ENCODE peak calls at places on chromosomes 2 and 18, in seven cellular contexts. C is adrenal gland, T is mesendoderm, E is ovary, X is HepG2, U is trophoblast cell, G is Panc1. V is an unnamed sample.

GRCh38 chr2:113195923-113196501 is 22.2 kb downstream of the PSD4 start:
- DNase-seq in U (no peak), C (no peak), G (no peak), X (no peak), T (no peak), E (no peak), V (no peak)

GRCh38 chr18:58671941-58672565 is 788 bp downstream of the MALT1 start:
- DNase-seq in C (peak; percentile 8), X (no peak), T (peak; percentile 54), E (no peak), U (peak; percentile 16), G (no peak), V (no peak)

GRCh38 chr18:10006261-10006903 is 92.6 kb downstream of the VAPA start:
- DNase-seq in G (no peak), U (no peak), E (no peak), C (peak; percentile 16), T (peak; percentile 23), X (no peak), V (no peak)

GRCh38 chr2:204010611-204011560 is 74.3 kb downstream of the ICOS start:
- DNase-seq in G (no peak), T (no peak), C (no peak), X (no peak), E (no peak), U (no peak), V (no peak)

GRCh38 chr18:78689606-78690005 is 290.0 kb upstream of the SALL3 start:
- DNase-seq in C (no peak), E (no peak), X (no peak), T (no peak), G (no peak), U (no peak), V (no peak)

GRCh38 chr18:48316177-48316576 is 93.0 kb downstream of the ZBTB7C start:
- DNase-seq in T (no peak), G (no peak), E (no peak), C (no peak), U (no peak), X (no peak), V (no peak)

GRCh38 chr2:177900091-177900490 is 172.5 kb downstream of the PDE11A start:
- DNase-seq in G (no peak), X (no peak), T (no peak), E (no peak), C (no peak), U (no peak), V (no peak)

GRCh38 chr2:152418688-152419087 is 83.7 kb downstream of the FMNL2 start:
- DNase-seq in X (no peak), U (no peak), C (peak; percentile 36), G (no peak), T (no peak), E (no peak), V (no peak)

GRCh38 chr2:218755198-218755566 is 26.8 kb upstream of the CYP27A1 start:
- DNase-seq in G (no peak), T (no peak), U (no peak), E (no peak), C (no peak), X (peak; percentile 83), V (no peak)

GRCh38 chr18:45166341-45167108 is 448.8 kb upstream of the SLC14A2 start:
- DNase-seq in G (no peak), C (no peak), E (peak; percentile 17), T (no peak), U (peak; percentile 68), X (no peak), V (no peak)

GRCh38 chr2:15521782-15522181 is 39.4 kb downstream of the NBAS start:
- DNase-seq in X (peak; percentile 9), C (no peak), T (no peak), E (no peak), G (no peak), U (no peak), V (no peak)

GRCh38 chr18:54254265-54254758 is 15.0 kb upstream of the POLI start:
- DNase-seq in G (no peak), X (peak; percentile 98), T (no peak), C (no peak), E (no peak), U (peak; percentile 90), V (no peak)

GRCh38 chr2:191347154-191347553 is 102.0 kb downstream of the MYO1B start:
- DNase-seq in E (no peak), C (no peak), X (no peak), U (no peak), T (no peak), G (no peak), V (no peak)

GRCh38 chr2:201357216-201357615 is at the start of gene FLACC1:
- DNase-seq in E (no peak), C (peak; percentile 82), G (no peak), X (peak; percentile 56), U (peak; percentile 47), T (peak; percentile 97), V (no peak)

GRCh38 chr18:33928226-33928625 is 296.5 kb downstream of the NOL4 start:
- DNase-seq in E (no peak), X (no peak), T (no peak), C (no peak), U (no peak), G (no peak), V (no peak)

GRCh38 chr18:13241083-13241892 is 22.7 kb downstream of the LDLRAD4 start:
- DNase-seq in X (no peak), U (no peak), C (no peak), T (no peak), G (no peak), E (no peak), V (no peak)

GRCh38 chr2:80288576-80288975 is 16.0 kb downstream of the LRRTM1 start:
- DNase-seq in X (no peak), E (no peak), G (no peak), T (peak; percentile 7), U (no peak), C (no peak), V (no peak)

GRCh38 chr2:240460243-240460630 is 24.8 kb downstream of the GPC1 start:
- DNase-seq in E (no peak), T (no peak), U (no peak), X (no peak), G (no peak), C (no peak), V (no peak)

GRCh38 chr18:74589021-74589420 is 8.6 kb upstream of the ZNF407 start:
- DNase-seq in X (no peak), C (peak; percentile 13), U (no peak), T (no peak), E (no peak), G (no peak), V (no peak)

GRCh38 chr2:145674705-145675104 is 1154.8 kb upstream of the ZEB2 start:
- DNase-seq in E (no peak), C (no peak), T (no peak), U (no peak), G (no peak), X (no peak), V (no peak)

GRCh38 chr2:135782231-135782630 is 40.6 kb downstream of the UBXN4 start:
- DNase-seq in T (no peak), X (no peak), G (no peak), C (no peak), E (no peak), U (no peak), V (no peak)

GRCh38 chr2:235460548-235461047 is 33.2 kb upstream of the AGAP1 start:
- DNase-seq in G (no peak), E (no peak), X (no peak), T (peak; percentile 39), C (no peak), U (no peak), V (no peak)

GRCh38 chr2:86360781-86361180 is 23.4 kb upstream of the REEP1 start:
- DNase-seq in X (no peak), U (no peak), T (peak; percentile 74), G (no peak), C (no peak), E (no peak), V (no peak)

GRCh38 chr18:77157312-77157711 is 24.7 kb upstream of the MBP start:
- DNase-seq in X (no peak), G (no peak), T (no peak), E (no peak), U (no peak), C (no peak), V (no peak)

GRCh38 chr2:73986085-73986680 is 1.5 kb downstream of the TET3 start:
- DNase-seq in E (no peak), U (no peak), G (no peak), T (no peak), X (no peak), C (no peak), V (peak; percentile 26)
- H3K4me1 ChIP-seq in E (peaks cover 16% of the 10 kb centered on the region), U (peaks cover 43% of the 10 kb centered on the region), G (peaks cover 53% of the 10 kb centered on the region), T (peaks cover 22% of the 10 kb centered on the region), X (peaks cover 79% of the 10 kb centered on the region), C (peaks cover 12% of the 10 kb centered on the region), V (peaks cover 73% of the 10 kb centered on the region)

DNA sequence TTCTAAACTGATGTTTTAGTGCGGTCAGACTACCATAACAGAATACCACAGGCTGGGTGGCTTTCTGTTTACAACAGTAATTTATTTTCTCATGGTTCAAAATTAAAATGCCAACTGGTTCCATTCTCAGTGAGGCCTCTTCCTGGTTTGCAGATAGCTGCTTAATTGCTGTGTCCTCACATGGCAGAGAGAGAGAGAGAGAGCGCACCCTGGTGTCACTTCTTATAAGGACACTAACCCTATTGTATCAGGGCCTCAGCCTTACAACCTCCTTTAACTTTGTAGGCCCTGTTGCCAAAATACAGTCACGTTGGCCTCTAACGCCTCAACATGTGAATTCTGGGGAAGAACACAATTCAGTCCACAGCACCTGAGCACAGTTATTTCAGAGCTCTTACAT is 37.5 kb upstream of the ZNF385B start:
- DNase-seq in T (peak; percentile 91), X (peak; percentile 65), E (no peak), G (no peak), C (peak; percentile 47), U (peak; percentile 27), V (no peak)
- H3K27me3 ChIP-seq in T (no peaks in the 10 kb centered on the region), X (no peaks in the 10 kb centered on the region), E (no peaks in the 10 kb centered on the region), G (no peaks in the 10 kb centered on the region), C (no peaks in the 10 kb centered on the region), U (no peaks in the 10 kb centered on the region), V (no peaks in the 10 kb centered on the region)

GRCh38 chr18:55543130-55543704 is 44.8 kb downstream of the TCF4 start:
- DNase-seq in C (no peak), G (no peak), U (no peak), X (no peak), T (no peak), E (no peak), V (no peak)
- H3K4me1 ChIP-seq in C (no peaks in the 10 kb centered on the region), G (no peaks in the 10 kb centered on the region), U (no peaks in the 10 kb centered on the region), X (no peaks in the 10 kb centered on the region), T (peaks cover 3% of the 10 kb centered on the region), E (peaks cover 2% of the 10 kb centered on the region), V (no peaks in the 10 kb centered on the region)

DNA sequence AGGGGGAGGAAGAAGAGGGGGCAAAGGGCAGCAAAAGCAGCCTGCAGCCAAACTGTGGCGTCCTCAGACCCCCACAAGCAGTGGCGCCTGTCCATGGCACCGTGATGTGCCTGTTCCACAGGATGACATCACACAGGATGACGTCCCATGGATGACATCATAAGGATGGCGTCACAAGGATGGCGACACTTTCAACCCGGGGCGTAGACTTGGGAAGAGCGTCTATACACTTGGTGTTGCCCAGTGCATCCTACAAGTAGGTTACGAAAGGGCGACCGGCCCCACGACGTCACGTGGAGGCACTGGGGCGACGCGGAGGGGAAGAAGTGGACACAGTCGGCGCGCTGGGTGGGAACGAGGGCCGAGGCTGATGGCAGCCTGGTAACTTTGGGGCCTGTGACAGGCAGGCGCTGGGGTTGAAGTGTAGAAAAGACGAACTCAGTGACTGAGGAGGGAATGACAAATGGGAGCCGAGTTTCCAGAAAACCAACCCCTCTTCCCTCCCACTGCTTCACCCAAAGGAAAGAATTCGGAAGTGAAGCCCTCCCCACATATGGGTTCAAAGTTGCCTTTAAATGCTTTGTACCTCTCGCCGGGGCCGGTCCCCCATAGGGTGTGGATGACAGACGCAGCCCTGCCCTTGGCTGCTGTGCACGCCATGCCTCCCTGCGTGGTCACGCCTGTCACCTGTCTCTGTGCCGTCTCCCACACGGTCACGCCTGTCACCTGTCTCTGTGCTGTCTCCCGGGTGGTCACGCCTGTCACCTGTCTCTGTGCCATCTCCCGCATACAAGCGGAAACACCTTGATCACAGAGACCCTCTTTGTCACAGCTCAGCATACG is 13.4 kb upstream of the KCNG2 start:
- DNase-seq in G (no peak), C (no peak), E (no peak), X (no peak), U (no peak), T (no peak), V (no peak)
- H3K27me3 ChIP-seq in G (peaks cover 14% of the 10 kb centered on the region), C (peaks cover 31% of the 10 kb centered on the region), E (no peaks in the 10 kb centered on the region), X (peaks cover 12% of the 10 kb centered on the region), U (peaks cover 26% of the 10 kb centered on the region), T (peaks cover 15% of the 10 kb centered on the region), V (no peaks in the 10 kb centered on the region)